ENCODE peak calls at places on chromosomes 2 and 18, in four cellular contexts. F is HepG2, Z is K562, T is WTC11. L is an unnamed sample.

GRCh38 chr18:76715012-76715608 is 107.2 kb upstream of the ZNF236 start:
- DNase-seq in F (no peak), T (no peak), Z (no peak), L (no peak)

GRCh38 chr2:185187421-185187820 is 551.2 kb upstream of the FSIP2 start:
- DNase-seq in T (no peak), F (no peak), Z (no peak), L (no peak)

GRCh38 chr2:236472711-236473495 is 96.7 kb upstream of the ACKR3 start:
- DNase-seq in F (no peak), Z (no peak), T (no peak), L (no peak)

GRCh38 chr2:237895544-237896506 is 36.4 kb downstream of the RAMP1 start:
- DNase-seq in T (no peak), F (no peak), Z (no peak), L (no peak)

GRCh38 chr2:142082363-142082762 is 48.5 kb downstream of the LRP1B start:
- DNase-seq in Z (no peak), F (no peak), T (no peak), L (no peak)

GRCh38 chr2:157923598-157923997 is 47.5 kb upstream of the ACVR1 start:
- DNase-seq in Z (no peak), F (no peak), T (no peak), L (no peak)

GRCh38 chr2:69221960-69222751 is 164.9 kb downstream of the GFPT1 start:
- DNase-seq in F (no peak), T (no peak), Z (no peak), L (no peak)

GRCh38 chr2:70698847-70699246 is 69.2 kb downstream of the ADD2 start:
- DNase-seq in F (no peak), T (no peak), Z (no peak), L (no peak)

GRCh38 chr2:196482119-196483065 is 157.1 kb upstream of the CCDC150 start:
- DNase-seq in T (peak), Z (no peak), F (no peak), L (no peak)

GRCh38 chr2:217905395-217905794 is 97.4 kb downstream of the TNS1 start:
- DNase-seq in Z (no peak), T (no peak), F (no peak), L (no peak)

GRCh38 chr2:13581471-13581870 is 864.7 kb downstream of the TRIB2 start:
- DNase-seq in Z (no peak), T (peak), F (no peak), L (no peak)

DNA sequence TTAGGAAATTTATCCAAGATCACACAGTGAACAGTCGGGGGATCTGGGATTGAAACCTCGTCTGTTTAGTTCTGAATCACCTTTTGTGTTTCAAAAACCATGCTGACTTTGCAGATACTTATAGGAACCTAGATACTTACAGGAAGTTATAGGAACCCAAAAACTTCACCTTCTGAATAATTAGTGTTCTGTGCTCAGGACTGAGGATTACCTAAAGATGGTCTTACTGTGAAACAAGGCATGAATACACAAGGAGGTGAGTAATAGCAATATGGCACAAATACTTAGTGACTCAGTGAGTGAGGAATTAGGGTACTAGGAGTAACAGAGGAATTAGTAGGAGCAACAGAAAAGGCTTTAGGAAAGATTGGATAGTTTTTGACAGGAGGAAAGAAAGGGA is 145.5 kb downstream of the LRATD1 start:
- DNase-seq in F (no peak), Z (no peak), T (no peak), L (no peak)
- TF ChIP-seq CBFB in F (no peak), Z (no peak), T (no peak), L (no peak)

GRCh38 chr18:36518839-36519238 is 221.3 kb downstream of the FHOD3 start:
- DNase-seq in Z (no peak), F (no peak), T (no peak), L (no peak)
- TF ChIP-seq CBFB in Z (no peak), F (no peak), T (no peak), L (no peak)

GRCh38 chr2:96356889-96357288 is 21.3 kb downstream of the NCAPH start:
- DNase-seq in T (no peak), Z (no peak), F (no peak), L (no peak)

GRCh38 chr2:96359866-96360265 is 24.3 kb downstream of the NCAPH start:
- DNase-seq in T (no peak), F (no peak), Z (no peak), L (no peak)

GRCh38 chr2:96361751-96362150 is 26.2 kb downstream of the NCAPH start:
- DNase-seq in F (no peak), T (no peak), Z (no peak), L (no peak)

GRCh38 chr2:96354492-96354891 is 18.9 kb downstream of the NCAPH start:
- DNase-seq in T (no peak), F (no peak), Z (no peak), L (no peak)

GRCh38 chr2:96359310-96359709 is 23.7 kb downstream of the NCAPH start:
- DNase-seq in Z (no peak), T (no peak), F (no peak), L (no peak)
- TF ChIP-seq CBFB in Z (no peak), T (no peak), F (no peak), L (no peak)

GRCh38 chr18:58539659-58540380 is 89.1 kb downstream of the ALPK2 start:
- DNase-seq in F (peak), Z (no peak), T (no peak), L (no peak)

GRCh38 chr18:58541789-58542425 is 87.0 kb downstream of the ALPK2 start:
- DNase-seq in F (peak), T (no peak), Z (no peak), L (peak)

GRCh38 chr18:58542426-58543159 is 86.3 kb downstream of the ALPK2 start:
- DNase-seq in T (no peak), F (no peak), Z (no peak), L (no peak)

GRCh38 chr18:58540381-58540943 is 88.4 kb downstream of the ALPK2 start:
- DNase-seq in Z (no peak), F (no peak), T (no peak), L (no peak)

DNA sequence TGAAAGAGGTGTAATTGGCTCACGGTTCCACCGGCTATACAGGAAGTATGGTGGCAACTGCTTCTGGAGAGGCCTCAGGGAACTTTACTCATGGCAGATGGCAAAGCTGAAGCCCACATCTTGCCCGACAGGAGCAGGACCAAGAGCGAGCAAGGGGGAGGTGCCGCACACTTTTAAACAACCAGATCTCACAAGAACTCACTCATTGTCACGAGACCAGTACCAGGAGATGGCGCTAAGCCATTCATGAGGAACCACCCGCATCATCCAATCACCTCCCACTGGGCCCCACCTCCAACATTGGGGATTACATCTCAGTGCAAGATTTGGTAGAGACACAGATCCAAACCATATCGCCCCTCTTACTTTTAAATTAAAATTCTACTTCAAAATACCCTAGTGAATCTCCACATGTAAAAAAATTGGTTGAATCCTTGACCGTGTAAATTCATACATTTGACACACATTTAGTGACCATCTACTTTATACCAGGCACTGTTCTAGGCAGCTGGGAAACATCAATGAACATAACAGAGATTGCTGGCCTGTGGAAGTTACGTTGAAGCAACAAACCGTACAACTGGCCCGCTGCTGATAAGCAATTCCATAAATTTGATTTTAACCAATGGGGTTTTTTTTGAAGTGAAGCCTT is 87.6 kb downstream of the ALPK2 start:
- DNase-seq in Z (peak), F (no peak), T (peak), L (no peak)
- TF ChIP-seq CBFB in Z (no peak), F (no peak), T (no peak), L (no peak)

GRCh38 chr2:207772081-207772843 is 2.6 kb upstream of the FZD5 start:
- DNase-seq in Z (peak), T (peak), F (no peak), L (no peak)
- TF ChIP-seq CBFB in Z (no peak), T (no peak), F (no peak), L (no peak)

DNA sequence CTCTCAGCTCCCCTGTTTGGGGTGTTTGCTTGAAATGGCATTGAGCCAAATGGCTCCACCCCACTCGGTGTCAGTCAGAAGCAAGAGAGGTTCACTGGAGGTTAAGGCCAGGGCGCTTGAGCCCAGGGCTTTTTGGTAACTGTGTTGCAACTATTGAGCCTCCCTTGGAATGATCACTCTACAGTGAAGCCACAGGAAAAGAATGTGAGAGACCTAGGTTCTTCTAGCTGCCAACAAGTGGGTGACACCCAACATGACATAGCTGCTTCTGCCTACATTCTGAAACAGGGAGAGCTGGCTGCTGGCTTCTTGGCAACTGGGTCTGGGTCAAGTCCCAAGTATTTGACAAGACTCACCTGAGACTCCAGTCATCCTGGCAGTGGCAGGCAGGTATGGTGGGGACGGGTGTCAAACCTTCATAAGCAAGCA is 7.1 kb upstream of the GRHL1 start:
- DNase-seq in T (no peak), Z (peak), F (peak), L (no peak)
- TF ChIP-seq CBFB in T (no peak), Z (no peak), F (no peak), L (no peak)

GRCh38 chr2:100589527-100589926 is 26.7 kb downstream of the PDCL3 start:
- DNase-seq in Z (peak), F (no peak), T (no peak), L (no peak)

GRCh38 chr2:100596465-100596864 is 33.7 kb downstream of the PDCL3 start:
- DNase-seq in T (no peak), Z (no peak), F (peak), L (no peak)

GRCh38 chr2:100588071-100588786 is 25.4 kb downstream of the PDCL3 start:
- DNase-seq in Z (peak), F (no peak), T (no peak), L (peak)

GRCh38 chr2:100592226-100592625 is 29.4 kb downstream of the PDCL3 start:
- DNase-seq in F (no peak), Z (no peak), T (no peak), L (no peak)
- TF ChIP-seq CBFB in F (no peak), Z (no peak), T (no peak), L (no peak)

DNA sequence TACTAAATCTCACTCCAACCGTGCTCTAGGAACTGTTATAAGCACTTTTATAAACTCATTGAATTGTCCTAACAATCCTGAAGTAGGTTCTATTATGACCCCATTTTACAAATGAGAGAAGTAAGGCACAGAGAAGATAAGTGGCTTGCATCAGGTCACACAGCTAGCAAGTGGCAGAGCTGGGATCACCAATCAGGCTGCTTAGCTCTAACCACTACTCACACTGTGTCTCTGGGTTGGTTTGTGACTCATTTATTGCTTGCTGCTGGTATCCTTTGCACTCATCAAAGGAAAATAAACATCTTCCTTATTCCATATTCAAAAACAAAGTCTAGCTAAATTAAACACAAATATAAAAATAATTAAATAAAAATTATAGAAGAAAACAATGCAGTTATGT is 42.5 kb upstream of the IL1R2 start:
- DNase-seq in T (no peak), Z (no peak), F (no peak), L (no peak)
- TF ChIP-seq CBFB in T (no peak), Z (no peak), F (no peak), L (no peak)